ENCODE peak calls at places on chromosomes 2 and 18, in five cellular contexts. One of them, this sample, is unnamed.

GRCh38 chr2:210713122-210713521 is 156.7 kb downstream of the CPS1 start:
- DNase-seq in sigmoid colon: no peak
- DNase-seq in upper lobe of left lung: no peak
- DNase-seq in HepG2: no peak
- DNase-seq in tibial nerve: no peak
- DNase-seq in this sample: no peak

GRCh38 chr2:98460573-98461560 is 16.2 kb downstream of the INPP4A start:
- DNase-seq in sigmoid colon: peak; percentile 62
- DNase-seq in upper lobe of left lung: no peak
- DNase-seq in HepG2: no peak
- DNase-seq in tibial nerve: no peak
- DNase-seq in this sample: peak; percentile 68

GRCh38 chr2:56540467-56540866 is 356.7 kb downstream of the CCDC85A start:
- DNase-seq in sigmoid colon: no peak
- DNase-seq in upper lobe of left lung: no peak
- DNase-seq in HepG2: no peak
- DNase-seq in tibial nerve: no peak
- DNase-seq in this sample: no peak

GRCh38 chr2:129239143-129239542 is 740.3 kb upstream of the RAB6C start:
- DNase-seq in sigmoid colon: no peak
- DNase-seq in upper lobe of left lung: no peak
- DNase-seq in HepG2: no peak
- DNase-seq in tibial nerve: no peak
- DNase-seq in this sample: no peak

GRCh38 chr2:156430236-156430977 is 5.8 kb upstream of the GPD2 start:
- DNase-seq in sigmoid colon: no peak
- DNase-seq in upper lobe of left lung: no peak
- DNase-seq in HepG2: no peak
- DNase-seq in tibial nerve: no peak
- DNase-seq in this sample: no peak

GRCh38 chr2:7867858-7868257 is 814.0 kb upstream of the ID2 start:
- DNase-seq in sigmoid colon: no peak
- DNase-seq in upper lobe of left lung: no peak
- DNase-seq in HepG2: no peak
- DNase-seq in tibial nerve: no peak
- DNase-seq in this sample: no peak

GRCh38 chr2:56449449-56449860 is 265.7 kb downstream of the CCDC85A start:
- DNase-seq in sigmoid colon: no peak
- DNase-seq in upper lobe of left lung: no peak
- DNase-seq in HepG2: no peak
- DNase-seq in tibial nerve: no peak
- DNase-seq in this sample: no peak

GRCh38 chr2:28135324-28135723 is 244.8 kb downstream of the BABAM2 start:
- DNase-seq in sigmoid colon: no peak
- DNase-seq in upper lobe of left lung: no peak
- DNase-seq in HepG2: no peak
- DNase-seq in tibial nerve: no peak
- DNase-seq in this sample: no peak

GRCh38 chr2:235820571-235820970 is 326.7 kb downstream of the AGAP1 start:
- DNase-seq in sigmoid colon: no peak
- DNase-seq in upper lobe of left lung: no peak
- DNase-seq in HepG2: no peak
- DNase-seq in tibial nerve: no peak
- DNase-seq in this sample: no peak

GRCh38 chr18:77133920-77134496 is 1.4 kb upstream of the MBP start:
- DNase-seq in sigmoid colon: peak; percentile 83
- DNase-seq in upper lobe of left lung: peak; percentile 71
- DNase-seq in HepG2: peak; percentile 20
- DNase-seq in tibial nerve: peak; percentile 48
- DNase-seq in this sample: peak; percentile 51

GRCh38 chr2:63587814-63588384 is 378 bp downstream of the WDPCP start:
- DNase-seq in sigmoid colon: no peak
- DNase-seq in upper lobe of left lung: no peak
- DNase-seq in HepG2: no peak
- DNase-seq in tibial nerve: no peak
- DNase-seq in this sample: no peak

GRCh38 chr18:25941556-25941955 is 148.9 kb downstream of the SS18 start:
- DNase-seq in sigmoid colon: no peak
- DNase-seq in upper lobe of left lung: no peak
- DNase-seq in HepG2: no peak
- DNase-seq in tibial nerve: no peak
- DNase-seq in this sample: no peak

GRCh38 chr2:160229591-160229990 is 29.5 kb upstream of the ITGB6 start:
- DNase-seq in sigmoid colon: no peak
- DNase-seq in upper lobe of left lung: no peak
- DNase-seq in HepG2: no peak
- DNase-seq in tibial nerve: no peak
- DNase-seq in this sample: no peak

GRCh38 chr2:40169430-40169829 is 282.5 kb downstream of the SLC8A1 start:
- DNase-seq in sigmoid colon: no peak
- DNase-seq in upper lobe of left lung: no peak
- DNase-seq in HepG2: no peak
- DNase-seq in tibial nerve: no peak
- DNase-seq in this sample: no peak
- TF ChIP-seq EP300 in sigmoid colon: no peak
- TF ChIP-seq EP300 in upper lobe of left lung: no peak
- TF ChIP-seq EP300 in HepG2: no peak
- TF ChIP-seq EP300 in tibial nerve: no peak
- TF ChIP-seq EP300 in this sample: no peak

GRCh38 chr2:83522891-83523493 is 936.1 kb downstream of the SUCLG1 start:
- DNase-seq in sigmoid colon: no peak
- DNase-seq in upper lobe of left lung: no peak
- DNase-seq in HepG2: no peak
- DNase-seq in tibial nerve: no peak
- DNase-seq in this sample: no peak

GRCh38 chr2:83516503-83516902 is 942.6 kb downstream of the SUCLG1 start:
- DNase-seq in sigmoid colon: no peak
- DNase-seq in upper lobe of left lung: no peak
- DNase-seq in HepG2: no peak
- DNase-seq in tibial nerve: no peak
- DNase-seq in this sample: no peak

DNA sequence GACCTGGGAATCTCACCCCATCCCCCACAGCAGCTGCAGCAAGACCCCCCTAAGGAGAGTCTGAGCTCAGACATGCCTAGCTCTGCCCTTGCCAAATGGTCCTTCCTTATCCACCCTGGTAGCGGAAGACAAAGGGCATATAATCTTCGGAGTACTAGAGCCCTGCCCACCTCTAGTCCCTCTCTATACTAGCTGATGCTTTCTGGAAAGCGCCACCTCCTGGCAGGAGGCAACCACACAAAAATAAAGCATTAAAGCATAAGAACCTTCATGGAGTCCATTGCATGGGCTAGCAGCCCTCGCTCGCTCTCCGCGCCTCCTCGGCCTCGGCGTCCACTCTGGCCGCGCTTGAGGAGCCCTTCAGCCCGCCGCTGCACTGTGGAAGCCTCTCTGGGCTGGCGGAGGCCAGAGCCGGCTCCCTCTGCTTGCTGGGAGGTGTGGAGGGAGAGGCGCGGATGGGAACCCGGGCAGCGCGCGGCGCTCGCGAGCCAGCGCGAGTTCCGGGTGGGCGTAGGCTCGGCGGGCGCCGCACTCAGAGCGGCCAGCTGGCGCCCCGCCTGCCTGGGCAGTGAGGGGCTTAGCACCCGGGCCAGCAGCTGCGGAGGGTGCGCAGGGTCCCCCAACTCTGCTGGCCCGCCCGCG is 941.2 kb downstream of the SUCLG1 start:
- DNase-seq in sigmoid colon: no peak
- DNase-seq in upper lobe of left lung: no peak
- DNase-seq in HepG2: no peak
- DNase-seq in tibial nerve: no peak
- DNase-seq in this sample: no peak
- H3K9me3 ChIP-seq in sigmoid colon: no peaks in the 10 kb centered on the region
- H3K9me3 ChIP-seq in upper lobe of left lung: no peaks in the 10 kb centered on the region
- H3K9me3 ChIP-seq in HepG2: peaks cover 75% of the 10 kb centered on the region
- H3K9me3 ChIP-seq in tibial nerve: no peaks in the 10 kb centered on the region
- H3K9me3 ChIP-seq in this sample: no peaks in the 10 kb centered on the region

DNA sequence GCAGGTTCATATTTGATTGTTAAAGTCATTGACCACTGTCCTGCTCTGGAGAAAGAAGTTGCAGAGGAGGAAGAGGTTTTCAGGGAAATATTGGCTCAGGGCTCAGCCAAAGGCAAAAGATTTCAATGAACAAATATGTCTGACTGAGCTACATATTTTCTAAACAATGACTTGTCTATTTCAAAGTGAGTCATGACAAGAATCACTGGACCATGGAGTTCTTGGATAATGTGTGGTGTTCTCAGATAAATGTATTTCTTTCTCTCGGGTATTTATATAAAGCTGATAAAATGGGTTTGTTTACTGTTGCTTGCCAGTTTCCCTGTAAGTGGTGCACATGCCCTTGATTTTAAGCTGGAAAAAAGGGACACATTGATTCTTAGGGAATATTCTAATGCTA is 34.3 kb upstream of the RMP24 start:
- DNase-seq in sigmoid colon: no peak
- DNase-seq in upper lobe of left lung: no peak
- DNase-seq in HepG2: no peak
- DNase-seq in tibial nerve: no peak
- DNase-seq in this sample: no peak
- TF ChIP-seq EP300 in sigmoid colon: no peak
- TF ChIP-seq EP300 in upper lobe of left lung: no peak
- TF ChIP-seq EP300 in HepG2: no peak
- TF ChIP-seq EP300 in tibial nerve: no peak
- TF ChIP-seq EP300 in this sample: no peak

DNA sequence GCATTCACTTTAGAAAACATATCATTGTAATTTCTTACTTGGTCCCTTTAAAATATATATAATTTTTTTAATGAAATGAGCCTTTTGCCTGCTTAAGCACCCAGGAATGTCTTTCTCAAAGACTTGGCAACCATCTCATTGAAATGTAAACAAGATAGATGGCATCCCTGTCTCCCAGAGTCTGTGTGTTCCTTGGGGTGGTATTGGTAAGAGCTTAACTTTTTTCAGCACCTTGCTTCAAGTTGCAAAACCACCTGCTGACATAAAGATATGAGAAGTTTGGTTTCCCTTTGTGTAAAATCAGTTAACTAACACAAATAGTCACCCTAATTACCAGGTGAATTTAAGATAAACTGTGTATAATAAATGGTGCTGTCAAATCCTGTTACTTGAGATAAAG is 266.9 kb downstream of the DSC3 start:
- DNase-seq in sigmoid colon: no peak
- DNase-seq in upper lobe of left lung: no peak
- DNase-seq in HepG2: no peak
- DNase-seq in tibial nerve: no peak
- DNase-seq in this sample: no peak
- H3K9me3 ChIP-seq in sigmoid colon: no peaks in the 10 kb centered on the region
- H3K9me3 ChIP-seq in upper lobe of left lung: no peaks in the 10 kb centered on the region
- H3K9me3 ChIP-seq in HepG2: peaks cover 24% of the 10 kb centered on the region
- H3K9me3 ChIP-seq in tibial nerve: peaks cover 4% of the 10 kb centered on the region
- H3K9me3 ChIP-seq in this sample: peaks cover 3% of the 10 kb centered on the region

DNA sequence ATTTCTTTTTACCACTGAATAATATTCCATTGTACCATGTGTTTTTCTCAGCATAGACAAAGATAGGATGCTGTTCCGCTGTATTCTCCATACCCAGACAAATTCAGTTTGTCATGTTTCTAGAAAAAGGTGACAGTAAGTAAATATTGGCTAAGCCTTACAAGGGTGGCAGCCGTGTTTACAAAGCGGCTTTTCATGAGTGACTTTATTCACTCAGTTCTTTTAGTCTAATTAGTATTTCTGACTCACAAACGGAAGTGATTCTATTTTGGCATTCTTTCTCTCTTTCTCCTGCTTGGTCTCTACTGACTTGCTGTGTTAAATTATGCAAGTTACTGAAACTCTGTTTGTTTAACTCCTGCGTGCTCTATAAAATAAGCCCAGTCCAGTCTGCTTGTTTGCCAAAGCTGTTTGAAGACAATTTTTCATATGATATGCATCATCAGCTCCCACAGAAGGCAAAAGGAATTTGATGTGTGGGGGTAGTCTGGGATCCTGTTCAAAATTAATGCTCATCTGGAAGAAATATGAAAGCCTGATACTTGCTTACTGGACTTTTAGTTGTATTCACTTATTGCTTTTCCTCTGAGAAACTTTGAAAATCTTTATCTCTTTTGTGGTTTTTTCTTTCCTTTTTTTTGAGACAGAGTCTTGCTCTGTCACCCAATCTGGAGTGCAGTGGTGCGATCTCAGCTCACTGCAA is 2.3 kb upstream of the PLEKHH2 start:
- DNase-seq in sigmoid colon: no peak
- DNase-seq in upper lobe of left lung: no peak
- DNase-seq in HepG2: peak; percentile 94
- DNase-seq in tibial nerve: no peak
- DNase-seq in this sample: no peak
- TF ChIP-seq EP300 in sigmoid colon: no peak
- TF ChIP-seq EP300 in upper lobe of left lung: no peak
- TF ChIP-seq EP300 in HepG2: peak; percentile 50
- TF ChIP-seq EP300 in tibial nerve: peak; percentile 5
- TF ChIP-seq EP300 in this sample: no peak

DNA sequence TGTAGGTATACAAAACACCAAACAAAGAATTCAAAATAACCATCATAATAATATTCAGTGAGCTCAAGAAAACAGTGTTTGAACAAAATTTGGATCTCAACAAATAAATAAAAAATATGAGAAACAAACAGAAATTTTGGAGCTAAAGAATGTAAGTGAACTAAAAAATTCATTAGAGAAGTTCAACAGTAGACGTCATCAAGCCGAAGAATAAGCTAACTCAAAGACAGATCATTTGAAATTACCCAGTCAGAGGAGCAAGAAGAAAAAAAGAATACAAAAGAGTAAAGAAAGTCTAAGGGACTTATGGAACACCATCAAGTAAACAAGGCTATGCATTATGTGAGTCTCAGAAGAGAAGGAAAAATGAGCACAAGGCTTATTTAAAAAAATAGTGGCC is 16.6 kb upstream of the SPP2 start:
- DNase-seq in sigmoid colon: no peak
- DNase-seq in upper lobe of left lung: no peak
- DNase-seq in HepG2: no peak
- DNase-seq in tibial nerve: no peak
- DNase-seq in this sample: no peak
- H3K9me3 ChIP-seq in sigmoid colon: peaks cover 3% of the 10 kb centered on the region
- H3K9me3 ChIP-seq in upper lobe of left lung: no peaks in the 10 kb centered on the region
- H3K9me3 ChIP-seq in HepG2: peaks cover 8% of the 10 kb centered on the region
- H3K9me3 ChIP-seq in tibial nerve: peaks cover 12% of the 10 kb centered on the region
- H3K9me3 ChIP-seq in this sample: no peaks in the 10 kb centered on the region

GRCh38 chr18:9348079-9348671 is 13.6 kb downstream of the TWSG1 start:
- DNase-seq in sigmoid colon: no peak
- DNase-seq in upper lobe of left lung: no peak
- DNase-seq in HepG2: no peak
- DNase-seq in tibial nerve: no peak
- DNase-seq in this sample: no peak
- TF ChIP-seq EP300 in sigmoid colon: no peak
- TF ChIP-seq EP300 in upper lobe of left lung: no peak
- TF ChIP-seq EP300 in HepG2: no peak
- TF ChIP-seq EP300 in tibial nerve: no peak
- TF ChIP-seq EP300 in this sample: no peak

This sample was measured in transverse colon.